ENCODE peak calls at places on chromosomes 11 and 22, in four cellular contexts. Z is WTC11, R is K562, O is SK-N-SH. E is an unnamed sample.

GRCh38 chr11:46477136-46477535 is 85.6 kb upstream of the CHRM4 start:
- DNase-seq in Z (no peak), R (no peak), O (no peak), E (no peak)

GRCh38 chr22:19942886-19943664 is 1.5 kb upstream of the TXNRD2 start:
- DNase-seq in Z (no peak), R (no peak), O (no peak), E (no peak)

GRCh38 chr22:23294221-23294620 is 113.9 kb downstream of the BCR start:
- DNase-seq in Z (no peak), R (no peak), O (no peak), E (no peak)

GRCh38 chr11:108733479-108734116 is 68.7 kb downstream of the DDX10 start:
- DNase-seq in Z (no peak), R (no peak), O (no peak), E (no peak)

GRCh38 chr22:29348956-29349355 is 33.5 kb upstream of the RASL10A start:
- DNase-seq in Z (no peak), R (no peak), O (no peak), E (no peak)

GRCh38 chr11:19922689-19923035 is 210.0 kb downstream of the NAV2 start:
- DNase-seq in Z (no peak), R (no peak), O (no peak), E (no peak)

GRCh38 chr11:1076061-1076665 is 1.5 kb downstream of the MUC2 start:
- DNase-seq in Z (no peak), R (no peak), O (no peak), E (no peak)

GRCh38 chr11:133746663-133747306 is 98.5 kb downstream of the SPATA19 start:
- DNase-seq in Z (no peak), R (no peak), O (no peak), E (no peak)

GRCh38 chr11:103652013-103652412 is 384.4 kb upstream of the DDI1 start:
- DNase-seq in Z (no peak), R (no peak), O (no peak), E (no peak)

GRCh38 chr11:26847459-26847858 is 125.6 kb upstream of the SLC5A12 start:
- DNase-seq in Z (no peak), R (no peak), O (no peak), E (no peak)

GRCh38 chr22:30830907-30831306 is 136.2 kb downstream of the OSBP2 start:
- DNase-seq in Z (no peak), R (no peak), O (no peak), E (no peak)

GRCh38 chr11:65468874-65469333 is 29.9 kb upstream of the MALAT1 start:
- DNase-seq in Z (peak), R (peak), O (peak), E (no peak)

GRCh38 chr11:65435330-65435931 is 12.8 kb downstream of the NEAT1 start:
- DNase-seq in Z (no peak), R (no peak), O (no peak), E (peak)

GRCh38 chr22:23259916-23260644 is 79.8 kb downstream of the BCR start:
- DNase-seq in Z (peak), R (peak), O (no peak), E (no peak)

GRCh38 chr22:43526951-43527350 is 115.1 kb downstream of the MPPED1 start:
- DNase-seq in Z (no peak), R (no peak), O (no peak), E (no peak)

GRCh38 chr11:88569342-88569741 is 231.8 kb upstream of the CTSC start:
- DNase-seq in Z (no peak), R (no peak), O (no peak), E (no peak)

GRCh38 chr11:98566978-98567377 is 453.8 kb upstream of the CNTN5 start:
- DNase-seq in Z (no peak), R (no peak), O (no peak), E (no peak)

GRCh38 chr11:79472736-79473536 is 32.1 kb upstream of the TENM4 start:
- DNase-seq in Z (peak), R (no peak), O (no peak), E (peak)

GRCh38 chr22:19226428-19226827 is 47.9 kb upstream of the SLC25A1 start:
- DNase-seq in Z (no peak), R (no peak), O (no peak), E (no peak)

GRCh38 chr11:92845390-92846185 is 123.9 kb upstream of the MTNR1B start:
- DNase-seq in Z (no peak), R (no peak), O (peak), E (no peak)

GRCh38 chr11:61828629-61829407 is 718 bp downstream of the FADS2 start:
- DNase-seq in Z (peak), R (no peak), O (peak), E (no peak)

GRCh38 chr22:22813126-22814075 is 74.2 kb upstream of the IGLL5 start:
- DNase-seq in Z (no peak), R (no peak), O (no peak), E (no peak)

GRCh38 chr11:134293119-134294113 is 17.2 kb downstream of the GLB1L3 start:
- DNase-seq in Z (no peak), R (no peak), O (no peak), E (no peak)

GRCh38 chr11:22780914-22781593 is 48.5 kb downstream of the SVIP start:
- DNase-seq in Z (no peak), R (no peak), O (peak), E (no peak)

GRCh38 chr11:116650052-116650451 is 122.7 kb downstream of the BUD13 start:
- DNase-seq in Z (no peak), R (no peak), O (no peak), E (no peak)

GRCh38 chr11:130313383-130314183 is 1.1 kb downstream of the ZBTB44 start:
- DNase-seq in Z (no peak), R (no peak), O (no peak), E (no peak)

GRCh38 chr11:134864968-134865305 is 452.9 kb upstream of the B3GAT1 start:
- DNase-seq in Z (no peak), R (no peak), O (no peak), E (no peak)

GRCh38 chr22:42684462-42685195 is 35.4 kb upstream of the CYB5R3 start:
- DNase-seq in Z (no peak), R (no peak), O (no peak), E (no peak)

GRCh38 chr11:85595285-85595884 is 31.8 kb downstream of the DLG2 start:
- DNase-seq in Z (no peak), R (peak), O (peak), E (no peak)

GRCh38 chr11:125295922-125296321 is 131.4 kb downstream of the PKNOX2 start:
- DNase-seq in Z (no peak), R (no peak), O (no peak), E (no peak)

GRCh38 chr11:102184269-102184987 is 74.2 kb downstream of the YAP1 start:
- DNase-seq in Z (no peak), R (no peak), O (no peak), E (no peak)

GRCh38 chr22:27704581-27704980 is 97.0 kb downstream of the MN1 start:
- DNase-seq in Z (no peak), R (no peak), O (no peak), E (no peak)

GRCh38 chr11:33552756-33553155 is 147.9 kb downstream of the C11orf91 start:
- DNase-seq in Z (no peak), R (no peak), O (no peak), E (no peak)

GRCh38 chr11:66598993-66599392 is 6.0 kb downstream of the CCS start:
- DNase-seq in Z (no peak), R (no peak), O (no peak), E (no peak)

GRCh38 chr11:11486002-11486401 is 133.0 kb upstream of the CSNK2A3 start:
- DNase-seq in Z (no peak), R (no peak), O (no peak), E (no peak)

GRCh38 chr11:68721075-68721474 is 30.2 kb downstream of the TESMIN start:
- DNase-seq in Z (no peak), R (no peak), O (no peak), E (no peak)
- TF ChIP-seq TEAD4 in Z (no peak), R (no peak), O (no peak), E (no peak)

GRCh38 chr11:60785806-60786361 is 751 bp downstream of the MS4A10 start:
- DNase-seq in Z (no peak), R (no peak), O (no peak), E (no peak)

GRCh38 chr11:60788401-60789110 is 3.4 kb downstream of the MS4A10 start:
- DNase-seq in Z (no peak), R (no peak), O (no peak), E (no peak)

GRCh38 chr11:60785136-60785535 is at the start of gene MS4A10:
- DNase-seq in Z (no peak), R (no peak), O (no peak), E (no peak)

GRCh38 chr11:60783911-60784310 is 1.2 kb upstream of the MS4A10 start:
- DNase-seq in Z (no peak), R (no peak), O (no peak), E (no peak)

DNA sequence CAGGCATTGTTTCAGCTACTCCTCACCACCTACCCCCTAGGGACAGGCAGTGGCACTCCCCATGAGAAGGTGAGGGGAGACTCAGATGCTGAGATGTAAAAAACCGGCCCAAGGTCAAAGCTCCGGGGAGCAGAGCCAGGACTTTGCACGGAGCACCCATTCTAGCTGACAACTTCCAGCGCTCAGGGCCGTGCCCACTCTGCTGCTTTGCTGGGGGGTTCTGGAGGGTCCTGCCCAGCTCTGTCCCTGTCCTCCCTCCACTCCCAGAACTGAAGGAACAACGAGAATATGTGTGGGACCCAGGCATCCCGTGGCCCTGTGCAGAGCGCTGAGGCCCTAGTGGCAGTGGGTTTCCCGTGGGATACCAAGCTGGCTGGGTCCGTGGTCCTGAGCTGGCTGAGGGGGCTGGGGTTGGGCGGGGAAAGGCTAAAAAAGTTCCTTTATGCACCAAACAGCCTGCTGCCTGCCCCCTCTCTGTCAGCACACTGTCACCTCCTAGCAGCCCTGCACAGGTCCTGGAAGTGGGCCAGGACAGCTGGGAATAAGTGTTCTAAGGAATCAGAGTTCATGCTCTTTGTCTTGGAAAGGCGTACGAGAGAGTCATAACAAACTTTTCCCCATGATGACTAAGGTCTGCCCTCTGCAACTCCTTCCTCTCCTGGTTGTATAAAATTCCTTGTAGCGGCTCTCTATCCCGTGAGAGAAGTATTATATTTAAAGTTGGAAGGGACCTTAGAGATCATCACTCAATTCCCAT is 1.9 kb downstream of the MS4A10 start:
- DNase-seq in Z (no peak), R (no peak), O (no peak), E (no peak)
- TF ChIP-seq TEAD4 in Z (no peak), R (no peak), O (no peak), E (no peak)

GRCh38 chr11:64250875-64251721 is at the start of gene PLCB3:
- DNase-seq in Z (peak), R (peak), O (peak), E (peak)

GRCh38 chr11:64253481-64253880 is 2.2 kb downstream of the PLCB3 start:
- DNase-seq in Z (no peak), R (no peak), O (no peak), E (no peak)

GRCh38 chr11:64253043-64253442 is 1.7 kb downstream of the PLCB3 start:
- DNase-seq in Z (no peak), R (no peak), O (no peak), E (no peak)

GRCh38 chr11:64251722-64251985 is 324 bp downstream of the PLCB3 start:
- DNase-seq in Z (no peak), R (no peak), O (no peak), E (no peak)

GRCh38 chr11:64251986-64252837 is 882 bp downstream of the PLCB3 start:
- DNase-seq in Z (peak), R (peak), O (peak), E (no peak)
- TF ChIP-seq TEAD4 in Z (no peak), R (no peak), O (no peak), E (no peak)

DNA sequence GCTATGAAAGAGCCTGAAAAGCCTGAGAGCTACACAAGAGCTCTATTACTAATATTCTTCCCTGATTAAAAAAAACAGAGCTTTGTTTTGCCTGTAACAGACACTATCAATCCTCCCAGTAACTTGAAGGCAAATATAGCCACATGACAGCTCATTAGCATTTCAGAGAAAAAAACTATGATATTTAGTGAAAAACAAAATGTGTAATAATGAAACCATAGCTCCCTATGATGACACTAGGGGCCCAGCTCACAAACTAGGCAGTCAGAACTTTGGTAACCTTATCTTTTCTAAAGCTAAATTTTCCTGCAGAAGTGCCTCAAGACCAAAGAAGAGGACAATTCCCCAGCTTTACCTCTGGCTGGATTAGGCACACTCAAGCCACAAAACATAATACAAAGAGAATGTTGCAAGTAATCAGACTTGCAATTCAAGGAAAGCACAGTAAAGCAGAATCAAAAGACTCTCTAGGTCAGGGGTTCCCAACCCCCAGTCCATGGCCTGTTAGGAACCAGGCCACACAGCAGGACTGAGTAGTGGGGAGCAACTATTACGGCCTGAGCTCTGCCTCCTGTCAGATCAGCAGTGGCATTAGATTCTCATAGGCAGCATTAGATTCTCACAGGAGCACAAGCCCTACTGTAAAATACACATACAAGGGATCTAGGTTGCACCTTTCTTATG is 53.3 kb downstream of the MRTFA start:
- DNase-seq in Z (no peak), R (no peak), O (no peak), E (no peak)
- TF ChIP-seq TEAD4 in Z (no peak), R (no peak), O (no peak), E (no peak)

DNA sequence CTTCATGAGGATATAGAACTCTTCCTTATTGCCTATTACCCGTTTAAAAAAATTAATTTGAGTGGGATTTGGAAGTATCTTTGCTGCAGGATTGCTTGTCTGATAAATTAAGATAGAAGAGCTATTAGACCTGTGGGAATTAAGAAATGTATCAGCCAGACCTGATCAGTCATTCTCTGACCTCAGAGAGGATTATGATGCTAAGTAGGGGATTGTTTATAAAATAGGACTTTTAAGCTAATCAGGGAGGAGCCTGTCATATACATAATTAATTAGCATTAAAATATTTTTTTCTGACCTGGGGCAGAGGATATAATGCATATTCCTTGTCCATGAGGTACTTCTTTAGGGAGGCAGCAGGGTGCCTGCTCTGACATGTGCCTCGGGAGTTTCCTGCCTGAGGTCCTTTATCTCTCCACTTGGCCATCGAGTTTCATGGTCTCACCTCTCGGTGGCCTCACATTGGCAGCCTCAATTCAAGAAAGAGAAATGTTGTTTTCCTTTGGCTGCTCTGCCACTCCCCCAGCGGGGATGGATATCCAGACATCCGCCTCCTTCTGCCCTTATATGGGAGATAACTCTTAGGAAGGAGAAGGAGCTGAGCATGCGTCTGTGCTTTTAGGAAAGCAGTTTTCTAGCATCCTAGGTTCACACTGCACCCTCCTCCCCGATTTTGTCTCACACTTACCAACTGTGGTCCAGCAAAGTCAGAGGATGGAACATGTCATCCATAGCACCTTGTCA is 41.1 kb downstream of the DIXDC1 start:
- DNase-seq in Z (peak), R (no peak), O (peak), E (peak)
- TF ChIP-seq TEAD4 in Z (no peak), R (no peak), O (no peak), E (no peak)